ENCODE peak calls at places on chromosomes 4 and X, in six cellular contexts. V is activated naive CD8-positive, alpha-beta T cell treated with anti-CD3 and anti-CD28 coated beads, Interleukin-2, amount 10 ng/mL, durations not matched to agents 7 days and 5 days; J is Calu3; U is COLO829; F is midbrain; Q is neural progenitor cell. X is an unnamed sample.

GRCh38 chrX:16610121-16610565 is 39.8 kb upstream of the S100G start:
- DNase-seq in V (no peak), J (no peak), U (peak; percentile 20), F (no peak), Q (no peak), X (peak; percentile 78)

GRCh38 chr4:36624030-36624429 is 342.6 kb downstream of the DTHD1 start:
- DNase-seq in V (no peak), J (no peak), U (no peak), F (no peak), Q (no peak), X (no peak)

GRCh38 chrX:15299945-15300851 is 15.2 kb downstream of the ASB11 start:
- DNase-seq in V (no peak), J (no peak), U (peak; percentile 61), F (peak; percentile 57), Q (peak; percentile 8), X (peak; percentile 20)

GRCh38 chr4:185359767-185360446 is 35.8 kb downstream of the LRP2BP start:
- DNase-seq in V (no peak), J (no peak), U (no peak), F (no peak), Q (no peak), X (peak; percentile 25)

GRCh38 chr4:183342541-183343533 is 20.6 kb upstream of the CLDN24 start:
- DNase-seq in V (no peak), J (no peak), U (no peak), F (no peak), Q (peak; percentile 30), X (no peak)

GRCh38 chr4:34279011-34279410 is 1965.3 kb downstream of the ARAP2 start:
- DNase-seq in V (no peak), J (no peak), U (no peak), F (no peak), Q (no peak), X (no peak)

GRCh38 chrX:22699591-22700091 is 300.1 kb upstream of the DDX53 start:
- DNase-seq in V (no peak), J (no peak), U (no peak), F (no peak), Q (no peak), X (peak; percentile 18)

GRCh38 chr4:48269861-48270515 is 350 bp upstream of the TEC start:
- DNase-seq in V (peak; percentile 90), J (peak; percentile 91), U (peak; percentile 89), F (peak; percentile 34), Q (peak; percentile 93), X (peak; percentile 87)

GRCh38 chr4:116942315-116942714 is 143.1 kb downstream of the TRAM1L1 start:
- DNase-seq in V (no peak), J (no peak), U (no peak), F (no peak), Q (no peak), X (no peak)

GRCh38 chr4:130203571-130203970 is 1107.6 kb downstream of the C4orf33 start:
- DNase-seq in V (no peak), J (no peak), U (no peak), F (no peak), Q (no peak), X (no peak)

GRCh38 chr4:159455675-159456235 is 352.9 kb downstream of the RAPGEF2 start:
- DNase-seq in V (no peak), J (peak; percentile 36), U (peak; percentile 78), F (peak; percentile 12), Q (peak; percentile 56), X (peak; percentile 63)

GRCh38 chrX:49041683-49042529 is 1.3 kb downstream of the TFE3 start:
- DNase-seq in V (no peak), J (no peak), U (no peak), F (peak; percentile 34), Q (no peak), X (peak; percentile 54)

GRCh38 chrX:145910017-145910416 is 92.4 kb downstream of the SLITRK2 start:
- DNase-seq in V (no peak), J (no peak), U (peak; percentile 4), F (peak; percentile 30), Q (peak; percentile 5), X (peak; percentile 0)

GRCh38 chr4:99054428-99054994 is 34.1 kb downstream of the ADH5 start:
- DNase-seq in V (no peak), J (no peak), U (no peak), F (no peak), Q (no peak), X (no peak)